ENCODE peak calls at places on chromosome 13, in five cellular contexts. I, J, U, T and V are unnamed samples.

GRCh38 chr13:98994896-98995295 is 17.0 kb upstream of the DOCK9 start:
- DNase-seq in I (no peak), J (no peak), U (no peak), T (no peak), V (no peak)

GRCh38 chr13:99154064-99154463 is 46.6 kb upstream of the UBAC2 start:
- DNase-seq in I (no peak), J (no peak), U (no peak), T (no peak), V (no peak)

GRCh38 chr13:21208755-21209154 is 32.3 kb downstream of the MRPL57 start:
- DNase-seq in I (no peak), J (no peak), U (no peak), T (no peak), V (no peak)

GRCh38 chr13:71831716-71832115 is 35.3 kb downstream of the DACH1 start:
- DNase-seq in I (no peak), J (no peak), U (no peak), T (no peak), V (no peak)

GRCh38 chr13:46901721-46902120 is 4.9 kb upstream of the HTR2A start:
- DNase-seq in I (no peak), J (no peak), U (no peak), T (no peak), V (no peak)

GRCh38 chr13:113029487-113030258 is 60.7 kb downstream of the MCF2L start:
- DNase-seq in I (no peak), J (peak), U (no peak), T (no peak), V (peak)

GRCh38 chr13:30866692-30867669 is 39.1 kb upstream of the MEDAG start:
- DNase-seq in I (no peak), J (no peak), U (no peak), T (no peak), V (no peak)

GRCh38 chr13:44048326-44048725 is 168.6 kb downstream of the LACC1 start:
- DNase-seq in I (no peak), J (no peak), U (no peak), T (no peak), V (no peak)

GRCh38 chr13:106612688-106613087 is 44.8 kb upstream of the ARGLU1 start:
- DNase-seq in I (peak), J (no peak), U (peak), T (peak), V (no peak)

GRCh38 chr13:77492982-77493381 is 42.5 kb upstream of the SCEL start:
- DNase-seq in I (no peak), J (no peak), U (no peak), T (no peak), V (no peak)

GRCh38 chr13:109288151-109288709 is 498.2 kb downstream of the IRS2 start:
- DNase-seq in I (no peak), J (no peak), U (no peak), T (peak), V (no peak)

GRCh38 chr13:99982741-99983400 is 1.3 kb downstream of the ZIC2 start:
- DNase-seq in I (no peak), J (peak), U (no peak), T (no peak), V (no peak)

GRCh38 chr13:40777166-40777956 is 6.4 kb upstream of the MRPS31 start:
- DNase-seq in I (no peak), J (peak), U (no peak), T (peak), V (peak)

GRCh38 chr13:40932252-40932651 is 86.9 kb downstream of the ELF1 start:
- DNase-seq in I (no peak), J (no peak), U (no peak), T (no peak), V (no peak)

GRCh38 chr13:67223024-67223423 is 7.1 kb downstream of the PCDH9 start:
- DNase-seq in I (no peak), J (no peak), U (no peak), T (peak), V (no peak)

GRCh38 chr13:77693449-77693940 is 4.0 kb upstream of the SLAIN1 start:
- DNase-seq in I (no peak), J (no peak), U (no peak), T (no peak), V (no peak)

GRCh38 chr13:33183431-33184130 is 102.0 kb downstream of the STARD13 start:
- DNase-seq in I (no peak), J (no peak), U (no peak), T (peak), V (no peak)

GRCh38 chr13:94657167-94657566 is 55.2 kb downstream of the SOX21 start:
- DNase-seq in I (no peak), J (no peak), U (no peak), T (peak), V (no peak)

GRCh38 chr13:94658926-94659649 is 53.3 kb downstream of the SOX21 start:
- DNase-seq in I (no peak), J (no peak), U (no peak), T (no peak), V (no peak)

GRCh38 chr13:94661396-94661795 is 50.9 kb downstream of the SOX21 start:
- DNase-seq in I (no peak), J (no peak), U (no peak), T (no peak), V (no peak)

GRCh38 chr13:94662274-94662945 is 49.9 kb downstream of the SOX21 start:
- DNase-seq in I (no peak), J (no peak), U (no peak), T (no peak), V (no peak)

GRCh38 chr13:94660695-94661324 is 51.5 kb downstream of the SOX21 start:
- DNase-seq in I (no peak), J (no peak), U (no peak), T (peak), V (no peak)
- TF ChIP-seq CTCF in I (no peak), J (no peak), U (no peak), T (peak), V (no peak)

GRCh38 chr13:66210677-66211076 is 1019.5 kb downstream of the PCDH9 start:
- DNase-seq in I (no peak), J (no peak), U (no peak), T (peak), V (no peak)
- TF ChIP-seq CTCF in I (no peak), J (no peak), U (no peak), T (no peak), V (no peak)

GRCh38 chr13:26133851-26134250 is 82.0 kb upstream of the SHISA2 start:
- DNase-seq in I (no peak), J (no peak), U (no peak), T (no peak), V (no peak)
- TF ChIP-seq CTCF in I (no peak), J (no peak), U (no peak), T (no peak), V (no peak)

GRCh38 chr13:110495881-110496280 is 65.6 kb downstream of the RAB20 start:
- DNase-seq in I (no peak), J (no peak), U (no peak), T (no peak), V (no peak)
- TF ChIP-seq CTCF in I (no peak), J (no peak), U (no peak), T (no peak), V (no peak)

DNA sequence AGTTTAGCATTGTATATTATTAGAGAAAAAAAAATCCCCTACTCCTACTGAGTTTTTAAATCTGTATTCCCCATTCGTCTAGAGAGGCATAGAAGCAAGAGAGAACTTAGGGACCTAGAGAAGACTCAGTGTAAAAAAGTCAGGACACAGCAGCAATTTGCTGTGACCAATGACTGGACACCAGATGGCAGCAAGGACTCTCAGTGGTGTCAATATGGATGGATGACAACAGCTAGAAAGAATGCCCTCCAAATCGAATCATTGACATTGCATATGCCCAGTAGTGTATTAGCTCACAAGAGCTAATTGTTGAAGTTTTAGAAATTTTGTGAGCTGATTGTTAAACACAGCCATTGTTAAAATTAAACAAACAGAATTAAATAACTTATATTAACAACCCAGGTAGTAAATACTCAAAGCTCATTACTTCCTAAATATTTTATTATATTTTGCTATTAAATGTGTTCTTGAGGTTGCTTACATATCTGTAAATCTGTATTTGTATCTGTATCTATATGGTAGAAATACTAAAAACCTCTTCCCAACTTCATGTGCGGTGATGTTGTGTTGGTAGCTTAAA is 43.9 kb downstream of the SIAH3 start:
- DNase-seq in I (no peak), J (no peak), U (no peak), T (peak), V (peak)
- TF ChIP-seq CTCF in I (peak), J (peak), U (peak), T (peak), V (peak)

DNA sequence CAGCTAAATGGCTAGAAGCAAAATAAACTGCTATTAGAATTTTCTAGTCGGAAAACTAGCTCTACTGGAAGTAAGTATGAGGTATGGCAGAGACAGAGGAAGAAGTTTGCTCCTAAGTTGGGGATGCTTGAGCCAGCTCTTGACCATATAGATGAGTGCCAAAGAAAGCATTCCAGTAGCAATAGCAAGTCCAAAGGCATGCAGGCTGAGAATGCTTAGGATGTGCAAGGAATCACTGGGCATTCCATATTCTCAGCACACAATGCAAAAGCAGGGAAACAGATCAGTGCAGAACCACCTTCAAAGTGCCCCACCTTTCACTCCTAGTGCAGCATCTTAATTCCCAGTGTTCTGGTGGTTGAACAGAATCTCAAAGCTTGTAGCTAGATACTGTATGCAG is 32.9 kb downstream of the SERTM1 start:
- DNase-seq in I (no peak), J (no peak), U (no peak), T (peak), V (no peak)
- TF ChIP-seq CTCF in I (no peak), J (no peak), U (no peak), T (no peak), V (no peak)